ENCODE peak calls at places on chromosomes 4 and X, in five cellular contexts. Q is A673; Z is stomach; U is K562; I is CD8-positive, alpha-beta memory T cell. B is an unnamed sample. For H3K4me1 and H3K36me3, the result is how much of the 10 kb centered on the place peaks cover.

GRCh38 chr4:151325320-151326246 is at the start of gene SH3D19:
- DNase-seq in U (no peak), I (no peak), Z (peak), Q (peak), B (no peak)

GRCh38 chr4:22237155-22237751 is 278.6 kb downstream of the ADGRA3 start:
- DNase-seq in Q (peak), U (peak), Z (peak), I (peak), B (peak)

GRCh38 chr4:144894525-144894924 is 203.5 kb downstream of the ANAPC10 start:
- DNase-seq in Z (no peak), Q (no peak), I (no peak), U (no peak), B (no peak)

GRCh38 chr4:36128689-36129088 is 115.6 kb downstream of the ARAP2 start:
- DNase-seq in Q (no peak), I (no peak), U (no peak), Z (no peak), B (no peak)

GRCh38 chr4:2057382-2058065 is 1.6 kb upstream of the NAT8L start:
- DNase-seq in U (no peak), Z (no peak), I (peak), Q (no peak), B (no peak)

GRCh38 chr4:152342293-152342692 is 193.6 kb downstream of the FBXW7 start:
- DNase-seq in Z (no peak), U (no peak), Q (no peak), I (no peak), B (no peak)

GRCh38 chr4:18536420-18536819 is 514.9 kb upstream of the LCORL start:
- DNase-seq in Q (peak), Z (no peak), U (no peak), I (no peak), B (no peak)

GRCh38 chrX:7205037-7205577 is 57.2 kb upstream of the PUDP start:
- DNase-seq in I (no peak), Q (no peak), Z (no peak), U (no peak), B (no peak)

GRCh38 chr4:78692815-78693156 is 83.4 kb upstream of the BMP2K start:
- DNase-seq in U (no peak), Q (no peak), I (no peak), Z (no peak), B (no peak)

GRCh38 chrX:82412851-82413250 is 1095.2 kb upstream of the POU3F4 start:
- DNase-seq in Q (no peak), U (no peak), Z (no peak), I (no peak), B (no peak)

GRCh38 chrX:10158279-10158939 is 1.6 kb downstream of the CLCN4 start:
- DNase-seq in U (no peak), Z (no peak), I (no peak), Q (peak), B (no peak)

GRCh38 chr4:13920901-13921300 is 293.4 kb upstream of the BOD1L1 start:
- DNase-seq in Q (peak), U (no peak), I (no peak), Z (no peak), B (no peak)

GRCh38 chrX:50103866-50104566 is 96.8 kb downstream of the AKAP4 start:
- DNase-seq in Q (no peak), I (no peak), U (no peak), Z (no peak), B (no peak)

GRCh38 chrX:13669246-13669689 is 16.3 kb downstream of the TCEANC start:
- DNase-seq in U (peak), Q (peak), Z (peak), I (peak), B (peak)

GRCh38 chr4:25760518-25761157 is 102.2 kb downstream of the SEL1L3 start:
- DNase-seq in Q (no peak), Z (no peak), U (no peak), I (no peak), B (no peak)

GRCh38 chr4:17562157-17562556 is 14.8 kb upstream of the LAP3 start:
- DNase-seq in Z (no peak), U (no peak), I (no peak), Q (peak), B (no peak)

GRCh38 chr4:1079711-1080265 is 33.6 kb downstream of the RNF212 start:
- DNase-seq in Z (no peak), I (no peak), U (no peak), Q (no peak), B (no peak)

GRCh38 chrX:75155454-75155829 is 641 bp downstream of the ABCB7 start:
- DNase-seq in Q (peak), I (no peak), Z (no peak), U (peak), B (peak)

GRCh38 chrX:74251006-74251930 is 52.7 kb upstream of the ZCCHC13 start:
- DNase-seq in Q (peak), I (no peak), Z (no peak), U (no peak), B (no peak)

GRCh38 chr4:100933628-100934027 is 413.7 kb downstream of the PPP3CA start:
- DNase-seq in U (no peak), Z (no peak), I (no peak), Q (no peak), B (no peak)

GRCh38 chrX:80335062-80335830 is 85.0 kb upstream of the TENT5D start:
- DNase-seq in I (no peak), Q (peak), U (no peak), Z (peak), B (no peak)

GRCh38 chrX:20056704-20057103 is 60.0 kb downstream of the MAP7D2 start:
- DNase-seq in Z (no peak), I (no peak), U (no peak), Q (no peak), B (no peak)

GRCh38 chr4:107666134-107666533 is 53.9 kb downstream of the PAPSS1 start:
- DNase-seq in Q (peak), Z (no peak), I (no peak), U (no peak), B (no peak)

GRCh38 chrX:153779891-153780677 is 757 bp upstream of the SRPK3 start:
- DNase-seq in I (no peak), U (no peak), Q (no peak), Z (no peak), B (no peak)

GRCh38 chrX:149161438-149162088 is 343.5 kb downstream of the IDS start:
- DNase-seq in Z (no peak), I (no peak), Q (no peak), U (no peak), B (no peak)

GRCh38 chr4:105551968-105552746 is at the start of gene ARHGEF38:
- DNase-seq in U (no peak), Z (peak), I (no peak), Q (peak), B (no peak)

GRCh38 chrX:53116101-53116500 is 22.2 kb downstream of the KANTR start:
- DNase-seq in I (no peak), Z (no peak), U (no peak), Q (no peak), B (no peak)

GRCh38 chrX:31038585-31039326 is 33.1 kb downstream of the FTHL17 start:
- DNase-seq in Q (peak), Z (peak), I (no peak), U (peak), B (peak)

GRCh38 chr4:2243682-2244380 is 1.9 kb upstream of the HAUS3 start:
- DNase-seq in I (no peak), Z (peak), Q (no peak), U (no peak), B (no peak)

GRCh38 chr4:42610941-42611340 is 46.0 kb downstream of the ATP8A1 start:
- DNase-seq in Q (no peak), Z (no peak), U (no peak), I (no peak), B (no peak)

GRCh38 chr4:172900880-172901279 is 267.7 kb upstream of the GALNT7 start:
- DNase-seq in Q (no peak), U (no peak), I (no peak), Z (no peak), B (no peak)

GRCh38 chr4:146153964-146154536 is 21.5 kb upstream of the LSM6 start:
- DNase-seq in Z (no peak), U (no peak), Q (no peak), I (no peak), B (no peak)

DNA sequence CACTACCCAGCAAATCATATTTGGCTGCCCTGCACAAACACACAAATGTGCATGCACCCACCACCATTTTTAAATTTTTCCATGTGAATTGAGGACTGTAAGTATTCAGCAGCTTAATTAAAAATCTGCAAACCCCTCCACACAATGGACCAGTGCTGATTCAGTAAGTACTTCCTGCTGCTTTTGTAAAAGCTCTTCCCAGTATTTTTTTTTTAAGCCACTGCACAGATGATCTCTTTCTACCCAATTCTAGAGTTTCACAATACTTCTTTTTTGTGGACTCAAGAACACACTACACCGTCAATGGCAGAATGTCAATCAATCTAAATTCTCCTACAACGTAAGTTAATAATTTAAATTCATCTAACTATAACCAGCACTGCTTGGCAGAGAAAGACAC is 26.5 kb downstream of the SH3RF1 start:
- DNase-seq in U (no peak), I (no peak), Z (no peak), Q (peak), B (no peak)
- H3K27ac ChIP-seq in U (no peak), I (no peak), Z (no peak), Q (no peak), B (no peak)

GRCh38 chr4:8439168-8439567 is 1.4 kb downstream of the ACOX3 start:
- DNase-seq in Q (no peak), Z (no peak), I (no peak), U (no peak), B (no peak)
- H3K4me1 ChIP-seq in Q (under half), Z (under half), I (under half), U (under half), B (half or more)

GRCh38 chr4:7006411-7006810 is 36.8 kb upstream of the TADA2B start:
- DNase-seq in U (no peak), Q (no peak), I (no peak), Z (no peak), B (no peak)

GRCh38 chr4:7005571-7005970 is 37.6 kb upstream of the TADA2B start:
- DNase-seq in I (no peak), U (no peak), Z (no peak), Q (no peak), B (no peak)

GRCh38 chr4:7009591-7009990 is 33.6 kb upstream of the TADA2B start:
- DNase-seq in Z (no peak), U (no peak), I (no peak), Q (no peak), B (no peak)

GRCh38 chr4:7007944-7008343 is 35.2 kb upstream of the TADA2B start:
- DNase-seq in Q (no peak), U (no peak), Z (no peak), I (no peak), B (no peak)

GRCh38 chr4:7007142-7007907 is 35.8 kb upstream of the TADA2B start:
- DNase-seq in Q (no peak), U (no peak), Z (no peak), I (no peak), B (no peak)
- H3K36me3 ChIP-seq in Q (under half), U (half or more), Z (half or more), I (under half), B (half or more)

GRCh38 chr4:94516999-94517398 is 65.3 kb downstream of the PDLIM5 start:
- DNase-seq in U (no peak), Q (no peak), I (no peak), Z (no peak), B (no peak)
- H3K27ac ChIP-seq in U (no peak), Q (no peak), I (no peak), Z (no peak), B (no peak)

GRCh38 chr4:41524446-41524845 is 13.5 kb upstream of the LIMCH1 start:
- DNase-seq in Q (no peak), I (no peak), Z (no peak), U (no peak), B (no peak)
- H3K4me1 ChIP-seq in Q (under half), I (under half), Z (under half), U (under half), B (under half)

DNA sequence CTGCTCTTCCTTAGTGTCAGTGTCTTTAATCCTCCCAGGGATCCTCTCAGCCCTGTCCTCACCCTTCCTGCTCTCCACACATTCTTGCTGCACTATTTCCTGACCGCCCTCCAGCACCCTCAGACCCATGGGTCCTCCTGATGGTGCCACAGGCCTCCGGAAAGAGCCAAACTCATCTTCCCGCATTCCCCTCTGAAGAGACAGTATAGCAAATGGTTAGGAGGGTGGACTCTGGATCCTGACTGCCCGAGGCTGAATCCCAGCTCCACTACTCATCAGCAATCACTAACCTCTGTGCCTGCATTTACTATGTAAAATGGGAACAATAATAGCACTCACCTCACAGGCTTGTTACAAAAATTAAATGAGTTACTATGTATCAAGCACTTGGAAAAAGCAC is 6.2 kb downstream of the SUV39H1 start:
- DNase-seq in Q (no peak), Z (no peak), U (no peak), I (no peak), B (no peak)
- H3K36me3 ChIP-seq in Q (under half), Z (half or more), U (half or more), I (under half), B (under half)